ENCODE peak calls at places on chromosomes 4 and X, in seven cellular contexts. One of them, this sample, is unnamed.

GRCh38 chrX:100654256-100654655 is 10.3 kb downstream of the SRPX2 start:
- DNase-seq in left ventricle myocardium inferior: no peak
- DNase-seq in upper lobe of left lung: no peak
- DNase-seq in tibial artery: no peak
- DNase-seq in PC-3: peak; percentile 53
- DNase-seq in psoas muscle: no peak
- DNase-seq in HepG2: no peak
- DNase-seq in this sample: no peak

GRCh38 chr4:10981611-10982010 is 297.0 kb upstream of the CLNK start:
- DNase-seq in left ventricle myocardium inferior: no peak
- DNase-seq in upper lobe of left lung: no peak
- DNase-seq in tibial artery: no peak
- DNase-seq in PC-3: no peak
- DNase-seq in psoas muscle: no peak
- DNase-seq in HepG2: no peak
- DNase-seq in this sample: no peak

GRCh38 chr4:71004281-71004851 is 10.9 kb downstream of the DCK start:
- DNase-seq in left ventricle myocardium inferior: no peak
- DNase-seq in upper lobe of left lung: no peak
- DNase-seq in tibial artery: no peak
- DNase-seq in PC-3: no peak
- DNase-seq in psoas muscle: no peak
- DNase-seq in HepG2: peak; percentile 7
- DNase-seq in this sample: no peak

GRCh38 chr4:19739101-19739651 is 512.5 kb upstream of the SLIT2 start:
- DNase-seq in left ventricle myocardium inferior: no peak
- DNase-seq in upper lobe of left lung: peak; percentile 24
- DNase-seq in tibial artery: no peak
- DNase-seq in PC-3: peak; percentile 84
- DNase-seq in psoas muscle: no peak
- DNase-seq in HepG2: no peak
- DNase-seq in this sample: no peak

GRCh38 chr4:13627185-13627605 is 330 bp downstream of the BOD1L1 start:
- DNase-seq in left ventricle myocardium inferior: no peak
- DNase-seq in upper lobe of left lung: peak; percentile 29
- DNase-seq in tibial artery: no peak
- DNase-seq in PC-3: no peak
- DNase-seq in psoas muscle: peak; percentile 56
- DNase-seq in HepG2: no peak
- DNase-seq in this sample: peak; percentile 58

GRCh38 chrX:25531096-25531495 is 515.3 kb upstream of the ARX start:
- DNase-seq in left ventricle myocardium inferior: no peak
- DNase-seq in upper lobe of left lung: no peak
- DNase-seq in tibial artery: no peak
- DNase-seq in PC-3: no peak
- DNase-seq in psoas muscle: no peak
- DNase-seq in HepG2: no peak
- DNase-seq in this sample: no peak

GRCh38 chrX:14920196-14920595 is 47.0 kb downstream of the MOSPD2 start:
- DNase-seq in left ventricle myocardium inferior: no peak
- DNase-seq in upper lobe of left lung: no peak
- DNase-seq in tibial artery: no peak
- DNase-seq in PC-3: no peak
- DNase-seq in psoas muscle: no peak
- DNase-seq in HepG2: no peak
- DNase-seq in this sample: no peak

GRCh38 chrX:46873746-46874145 is 36.9 kb downstream of the RP2 start:
- DNase-seq in left ventricle myocardium inferior: no peak
- DNase-seq in upper lobe of left lung: no peak
- DNase-seq in tibial artery: no peak
- DNase-seq in PC-3: no peak
- DNase-seq in psoas muscle: no peak
- DNase-seq in HepG2: no peak
- DNase-seq in this sample: no peak

GRCh38 chr4:33650036-33650435 is 2594.3 kb downstream of the ARAP2 start:
- DNase-seq in left ventricle myocardium inferior: no peak
- DNase-seq in upper lobe of left lung: no peak
- DNase-seq in tibial artery: no peak
- DNase-seq in PC-3: no peak
- DNase-seq in psoas muscle: no peak
- DNase-seq in HepG2: no peak
- DNase-seq in this sample: no peak

GRCh38 chr4:95377511-95377910 is 171.3 kb downstream of the UNC5C start:
- DNase-seq in left ventricle myocardium inferior: no peak
- DNase-seq in upper lobe of left lung: no peak
- DNase-seq in tibial artery: no peak
- DNase-seq in PC-3: no peak
- DNase-seq in psoas muscle: no peak
- DNase-seq in HepG2: no peak
- DNase-seq in this sample: no peak

GRCh38 chr4:40180356-40180755 is 16.5 kb upstream of the RHOH start:
- DNase-seq in left ventricle myocardium inferior: no peak
- DNase-seq in upper lobe of left lung: no peak
- DNase-seq in tibial artery: no peak
- DNase-seq in PC-3: peak; percentile 62
- DNase-seq in psoas muscle: no peak
- DNase-seq in HepG2: no peak
- DNase-seq in this sample: no peak

GRCh38 chr4:165190591-165191212 is 16.7 kb upstream of the KLHL2 start:
- DNase-seq in left ventricle myocardium inferior: no peak
- DNase-seq in upper lobe of left lung: no peak
- DNase-seq in tibial artery: no peak
- DNase-seq in PC-3: no peak
- DNase-seq in psoas muscle: no peak
- DNase-seq in HepG2: no peak
- DNase-seq in this sample: no peak

GRCh38 chr4:102778720-102779119 is 18.0 kb upstream of the MANBA start:
- DNase-seq in left ventricle myocardium inferior: no peak
- DNase-seq in upper lobe of left lung: peak; percentile 50
- DNase-seq in tibial artery: no peak
- DNase-seq in PC-3: no peak
- DNase-seq in psoas muscle: no peak
- DNase-seq in HepG2: peak; percentile 85
- DNase-seq in this sample: no peak

GRCh38 chr4:159071178-159071968 is 31.5 kb upstream of the RAPGEF2 start:
- DNase-seq in left ventricle myocardium inferior: no peak
- DNase-seq in upper lobe of left lung: no peak
- DNase-seq in tibial artery: no peak
- DNase-seq in PC-3: peak; percentile 71
- DNase-seq in psoas muscle: no peak
- DNase-seq in HepG2: peak; percentile 74
- DNase-seq in this sample: no peak

GRCh38 chr4:48197643-48198237 is 63.7 kb upstream of the TXK start:
- DNase-seq in left ventricle myocardium inferior: no peak
- DNase-seq in upper lobe of left lung: no peak
- DNase-seq in tibial artery: no peak
- DNase-seq in PC-3: no peak
- DNase-seq in psoas muscle: no peak
- DNase-seq in HepG2: no peak
- DNase-seq in this sample: no peak
- H3K4me1 ChIP-seq in left ventricle myocardium inferior: no peaks in the 10 kb centered on the region
- H3K4me1 ChIP-seq in upper lobe of left lung: peaks cover 7% of the 10 kb centered on the region
- H3K4me1 ChIP-seq in tibial artery: no peaks in the 10 kb centered on the region
- H3K4me1 ChIP-seq in PC-3: no peaks in the 10 kb centered on the region
- H3K4me1 ChIP-seq in psoas muscle: no peaks in the 10 kb centered on the region
- H3K4me1 ChIP-seq in HepG2: no peaks in the 10 kb centered on the region
- H3K4me1 ChIP-seq in this sample: no peaks in the 10 kb centered on the region

DNA sequence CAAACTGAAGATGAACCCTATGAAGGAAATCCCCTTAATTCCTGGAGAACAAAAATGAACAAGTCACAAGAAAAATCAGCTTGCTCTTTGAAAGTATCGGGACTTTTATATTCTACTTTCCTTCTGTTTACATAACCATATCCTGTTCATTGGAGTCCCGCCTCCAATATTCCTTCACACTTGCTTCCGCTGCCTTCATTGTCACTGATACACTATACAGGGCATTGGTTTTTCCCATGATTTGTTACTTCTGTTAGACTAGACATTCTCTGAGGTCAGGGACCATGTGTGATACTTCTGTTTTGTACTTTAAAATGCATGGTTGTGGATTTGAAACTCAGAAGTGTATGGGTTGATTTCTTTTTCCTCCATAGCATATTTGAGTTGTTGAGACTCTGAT is 18.8 kb downstream of the MCUB start:
- DNase-seq in left ventricle myocardium inferior: no peak
- DNase-seq in upper lobe of left lung: no peak
- DNase-seq in tibial artery: no peak
- DNase-seq in PC-3: no peak
- DNase-seq in psoas muscle: no peak
- DNase-seq in HepG2: no peak
- DNase-seq in this sample: no peak
- TF ChIP-seq CTCF in left ventricle myocardium inferior: no peak
- TF ChIP-seq CTCF in upper lobe of left lung: no peak
- TF ChIP-seq CTCF in tibial artery: no peak
- TF ChIP-seq CTCF in PC-3: no peak
- TF ChIP-seq CTCF in psoas muscle: no peak
- TF ChIP-seq CTCF in HepG2: no peak
- TF ChIP-seq CTCF in this sample: no peak

GRCh38 chr4:86033171-86033570 is 326.7 kb downstream of the MAPK10 start:
- DNase-seq in left ventricle myocardium inferior: peak; percentile 36
- DNase-seq in upper lobe of left lung: peak; percentile 39
- DNase-seq in tibial artery: peak; percentile 78
- DNase-seq in PC-3: peak; percentile 64
- DNase-seq in psoas muscle: peak; percentile 43
- DNase-seq in HepG2: no peak
- DNase-seq in this sample: peak; percentile 48
- H3K4me1 ChIP-seq in left ventricle myocardium inferior: peaks cover 35% of the 10 kb centered on the region
- H3K4me1 ChIP-seq in upper lobe of left lung: peaks cover 15% of the 10 kb centered on the region
- H3K4me1 ChIP-seq in tibial artery: peaks cover 13% of the 10 kb centered on the region
- H3K4me1 ChIP-seq in PC-3: peaks cover 50% of the 10 kb centered on the region
- H3K4me1 ChIP-seq in psoas muscle: peaks cover 11% of the 10 kb centered on the region
- H3K4me1 ChIP-seq in HepG2: no peaks in the 10 kb centered on the region
- H3K4me1 ChIP-seq in this sample: peaks cover 18% of the 10 kb centered on the region

DNA sequence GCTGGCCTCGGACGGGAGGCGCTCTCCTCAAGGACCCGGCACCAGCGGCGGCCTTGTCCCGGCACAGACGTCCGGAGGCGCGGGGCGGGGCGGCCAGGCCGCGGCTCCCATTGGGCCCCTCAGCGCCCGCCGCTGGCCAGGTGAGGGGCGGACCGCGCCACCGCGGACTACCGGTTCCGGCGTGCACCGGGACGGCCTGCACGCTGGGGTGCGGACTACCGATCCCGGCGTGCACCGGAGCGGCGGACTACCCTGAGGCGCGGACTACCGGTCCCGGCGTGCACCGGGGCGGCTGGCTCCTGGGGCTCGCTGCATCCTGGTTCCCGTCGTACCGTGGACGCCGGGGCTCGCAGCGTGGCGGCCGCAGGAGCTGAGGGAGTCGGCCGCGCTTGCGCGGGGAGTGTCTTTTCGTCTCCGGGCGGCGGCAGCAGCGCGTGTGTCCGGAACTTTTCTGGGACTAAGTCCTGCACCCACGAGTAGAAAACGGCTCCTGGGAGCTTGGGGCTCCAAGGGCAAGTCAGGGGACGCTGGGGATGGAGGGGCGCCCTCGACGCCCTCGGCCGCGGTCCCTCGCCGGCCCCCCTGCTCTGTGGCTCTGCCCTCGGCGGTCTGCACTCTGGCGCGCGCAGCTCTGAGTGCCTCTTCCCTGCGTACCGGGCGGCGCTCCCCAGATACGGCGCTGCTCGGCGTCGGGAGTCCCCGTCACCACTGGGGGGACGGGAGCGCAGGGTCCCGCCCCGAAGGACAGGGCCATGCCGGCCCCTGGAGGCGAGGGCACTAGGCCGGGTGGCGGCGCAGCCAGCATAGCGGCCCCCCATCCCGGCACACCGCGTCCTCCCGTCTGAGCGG is at the start of gene LETM1:
- DNase-seq in left ventricle myocardium inferior: peak; percentile 96
- DNase-seq in upper lobe of left lung: peak; percentile 98
- DNase-seq in tibial artery: peak; percentile 98
- DNase-seq in PC-3: peak; percentile 91
- DNase-seq in psoas muscle: peak; percentile 98
- DNase-seq in HepG2: peak; percentile 84
- DNase-seq in this sample: peak; percentile 98
- TF ChIP-seq CTCF in left ventricle myocardium inferior: peak; percentile 27
- TF ChIP-seq CTCF in upper lobe of left lung: peak; percentile 21
- TF ChIP-seq CTCF in tibial artery: no peak
- TF ChIP-seq CTCF in PC-3: no peak
- TF ChIP-seq CTCF in psoas muscle: peak; percentile 7
- TF ChIP-seq CTCF in HepG2: peak; percentile 47
- TF ChIP-seq CTCF in this sample: peak; percentile 15

GRCh38 chr4:15938182-15938581 is 358 bp downstream of the FGFBP1 start:
- DNase-seq in left ventricle myocardium inferior: no peak
- DNase-seq in upper lobe of left lung: peak; percentile 57
- DNase-seq in tibial artery: no peak
- DNase-seq in PC-3: peak; percentile 88
- DNase-seq in psoas muscle: no peak
- DNase-seq in HepG2: no peak
- DNase-seq in this sample: peak; percentile 66

GRCh38 chr4:15935504-15936392 is 2.8 kb downstream of the FGFBP1 start:
- DNase-seq in left ventricle myocardium inferior: no peak
- DNase-seq in upper lobe of left lung: no peak
- DNase-seq in tibial artery: no peak
- DNase-seq in PC-3: no peak
- DNase-seq in psoas muscle: no peak
- DNase-seq in HepG2: no peak
- DNase-seq in this sample: no peak

GRCh38 chr4:15936495-15936894 is 2.0 kb downstream of the FGFBP1 start:
- DNase-seq in left ventricle myocardium inferior: no peak
- DNase-seq in upper lobe of left lung: peak; percentile 70
- DNase-seq in tibial artery: no peak
- DNase-seq in PC-3: peak; percentile 30
- DNase-seq in psoas muscle: no peak
- DNase-seq in HepG2: no peak
- DNase-seq in this sample: peak; percentile 48

GRCh38 chr4:15942283-15942682 is 3.7 kb upstream of the FGFBP1 start:
- DNase-seq in left ventricle myocardium inferior: no peak
- DNase-seq in upper lobe of left lung: no peak
- DNase-seq in tibial artery: no peak
- DNase-seq in PC-3: no peak
- DNase-seq in psoas muscle: no peak
- DNase-seq in HepG2: no peak
- DNase-seq in this sample: no peak

GRCh38 chr4:15938640-15939039 is at the start of gene FGFBP1:
- DNase-seq in left ventricle myocardium inferior: no peak
- DNase-seq in upper lobe of left lung: no peak
- DNase-seq in tibial artery: no peak
- DNase-seq in PC-3: no peak
- DNase-seq in psoas muscle: no peak
- DNase-seq in HepG2: no peak
- DNase-seq in this sample: no peak
- H3K4me1 ChIP-seq in left ventricle myocardium inferior: no peaks in the 10 kb centered on the region
- H3K4me1 ChIP-seq in upper lobe of left lung: no peaks in the 10 kb centered on the region
- H3K4me1 ChIP-seq in tibial artery: no peaks in the 10 kb centered on the region
- H3K4me1 ChIP-seq in PC-3: peaks cover 37% of the 10 kb centered on the region
- H3K4me1 ChIP-seq in psoas muscle: no peaks in the 10 kb centered on the region
- H3K4me1 ChIP-seq in HepG2: no peaks in the 10 kb centered on the region
- H3K4me1 ChIP-seq in this sample: no peaks in the 10 kb centered on the region

DNA sequence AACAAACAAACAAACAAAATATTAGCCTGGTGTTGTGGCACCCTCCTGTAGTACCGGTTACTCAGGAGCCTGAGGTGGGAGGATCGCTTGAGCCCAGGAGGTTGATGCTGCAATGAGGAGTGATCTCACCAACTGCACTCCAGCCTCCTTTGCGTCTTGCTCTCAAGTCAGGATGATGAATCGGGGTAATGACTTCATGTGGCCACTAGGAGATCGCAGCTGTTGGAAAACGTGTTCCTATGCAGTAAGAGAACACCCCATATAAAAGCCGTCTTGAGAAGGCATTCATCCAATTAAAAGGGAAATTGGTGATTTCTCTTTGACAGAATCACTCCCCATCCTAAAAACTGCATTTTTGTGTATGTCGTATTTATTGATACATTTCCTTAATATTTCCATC is 6.9 kb downstream of the CCNB3 start:
- DNase-seq in left ventricle myocardium inferior: no peak
- DNase-seq in upper lobe of left lung: no peak
- DNase-seq in tibial artery: no peak
- DNase-seq in PC-3: peak; percentile 22
- DNase-seq in psoas muscle: no peak
- DNase-seq in HepG2: no peak
- DNase-seq in this sample: no peak
- TF ChIP-seq CTCF in left ventricle myocardium inferior: peak; percentile 30
- TF ChIP-seq CTCF in upper lobe of left lung: peak; percentile 9
- TF ChIP-seq CTCF in tibial artery: no peak
- TF ChIP-seq CTCF in PC-3: peak; percentile 37
- TF ChIP-seq CTCF in psoas muscle: peak; percentile 17
- TF ChIP-seq CTCF in HepG2: peak; percentile 26
- TF ChIP-seq CTCF in this sample: no peak